ENCODE peak calls at places on chromosomes 6 and 20, in four cellular contexts. P is Peyer's patch, Z is cardiac fibroblast, D is endothelial cell. T is an unnamed sample.
A peak's percentile ranks its signal among the peaks of the same experiment; 100 is the strongest.

GRCh38 chr20:40864470-40864869 is 164.2 kb upstream of the TOP1 start:
- DNase-seq in P (no peak), D (no peak), Z (no peak), T (no peak)

GRCh38 chr6:35088281-35089215 is 52.6 kb downstream of the TCP11 start:
- DNase-seq in D (peak; percentile 2), P (peak; percentile 40), Z (no peak), T (no peak)

GRCh38 chr6:72787521-72788031 is 165.7 kb downstream of the KCNQ5 start:
- DNase-seq in Z (peak; percentile 89), D (no peak), P (no peak), T (no peak)

GRCh38 chr6:27582928-27583725 is 110.2 kb upstream of the ZNF184 start:
- DNase-seq in D (peak; percentile 67), Z (peak; percentile 65), P (no peak), T (peak; percentile 84)

GRCh38 chr20:44485078-44485829 is 9.6 kb downstream of the TTPAL start:
- DNase-seq in P (no peak), Z (no peak), D (no peak), T (no peak)

GRCh38 chr6:31711233-31711632 is 3.9 kb upstream of the LY6G6D start:
- DNase-seq in P (no peak), D (no peak), Z (no peak), T (no peak)

GRCh38 chr6:7846971-7847818 is 63.4 kb downstream of the TXNDC5 start:
- DNase-seq in Z (peak; percentile 78), P (no peak), D (no peak), T (no peak)

GRCh38 chr6:158631678-158632537 is 12.6 kb downstream of the DYNLT1 start:
- DNase-seq in D (no peak), P (peak; percentile 89), Z (peak; percentile 88), T (peak; percentile 87)

GRCh38 chr20:10376271-10377075 is 57.5 kb downstream of the MKKS start:
- DNase-seq in P (no peak), Z (no peak), D (no peak), T (no peak)

GRCh38 chr6:34508425-34508824 is 42.5 kb downstream of the PACSIN1 start:
- DNase-seq in Z (no peak), D (no peak), P (no peak), T (no peak)

GRCh38 chr6:127102299-127102698 is 16.2 kb upstream of the RSPO3 start:
- DNase-seq in Z (peak; percentile 70), D (no peak), P (no peak), T (no peak)

GRCh38 chr20:21102691-21103311 is 3.4 kb downstream of the LINC00237 start:
- DNase-seq in P (peak; percentile 78), Z (peak; percentile 12), D (peak; percentile 44), T (no peak)

GRCh38 chr6:8191629-8192028 is 89.3 kb upstream of the EEF1E1 start:
- DNase-seq in Z (no peak), D (no peak), P (no peak), T (no peak)

GRCh38 chr6:83430606-83431544 is at the start of gene ME1:
- DNase-seq in Z (peak; percentile 84), D (peak; percentile 63), P (peak; percentile 86), T (peak; percentile 78)

GRCh38 chr20:21681219-21681931 is 24.1 kb upstream of the PAX1 start:
- DNase-seq in Z (no peak), D (no peak), P (no peak), T (no peak)

GRCh38 chr20:33725607-33726264 is 5.6 kb upstream of the PXMP4 start:
- DNase-seq in P (no peak), Z (no peak), D (no peak), T (no peak)

GRCh38 chr20:31517373-31517772 is 3.1 kb downstream of the HM13 start:
- DNase-seq in Z (peak; percentile 64), P (peak; percentile 52), D (peak; percentile 55), T (peak; percentile 61)

GRCh38 chr6:159033160-159034049 is 11.4 kb downstream of the TAGAP start:
- DNase-seq in P (no peak), Z (no peak), D (no peak), T (no peak)

GRCh38 chr6:94045473-94045872 is 626.1 kb upstream of the EPHA7 start:
- DNase-seq in Z (no peak), P (no peak), D (no peak), T (no peak)

GRCh38 chr6:116229287-116229913 is 24.5 kb downstream of the TSPYL4 start:
- DNase-seq in D (peak; percentile 82), Z (peak; percentile 93), P (peak; percentile 70), T (no peak)

GRCh38 chr6:21664263-21665081 is 70.9 kb downstream of the SOX4 start:
- DNase-seq in D (peak; percentile 40), Z (no peak), P (no peak), T (peak; percentile 54)

GRCh38 chr6:142851601-142852000 is 93.4 kb downstream of the HIVEP2 start:
- DNase-seq in Z (no peak), P (no peak), D (no peak), T (no peak)

GRCh38 chr20:49694450-49695071 is 19.1 kb downstream of the B4GALT5 start:
- DNase-seq in P (no peak), D (peak; percentile 18), Z (no peak), T (no peak)

GRCh38 chr6:113842165-113842564 is 15.0 kb upstream of the MARCKS start:
- DNase-seq in D (no peak), P (no peak), Z (peak; percentile 14), T (no peak)

GRCh38 chr6:26249959-26250805 is 114.8 kb upstream of the BTN3A2 start:
- DNase-seq in Z (peak; percentile 73), P (peak; percentile 94), D (peak; percentile 47), T (peak; percentile 81)

GRCh38 chr6:42369568-42369967 is 82.2 kb downstream of the TRERF1 start:
- DNase-seq in D (no peak), P (peak; percentile 86), Z (no peak), T (peak; percentile 55)

GRCh38 chr6:111220383-111221031 is 133.2 kb downstream of the SLC16A10 start:
- DNase-seq in Z (no peak), P (no peak), D (no peak), T (no peak)

GRCh38 chr6:106098383-106099234 is 12.5 kb downstream of the PRDM1 start:
- DNase-seq in Z (peak; percentile 72), D (no peak), P (peak; percentile 94), T (peak; percentile 47)

GRCh38 chr6:128672023-128672422 is 151.6 kb upstream of the PTPRK start:
- DNase-seq in D (no peak), Z (no peak), P (no peak), T (no peak)

GRCh38 chr6:215335-216034 is 76.8 kb upstream of the DUSP22 start:
- DNase-seq in P (no peak), D (no peak), Z (no peak), T (peak; percentile 34)

GRCh38 chr6:79711167-79711566 is 80.0 kb downstream of the SH3BGRL2 start:
- DNase-seq in P (no peak), Z (no peak), D (no peak), T (no peak)

DNA sequence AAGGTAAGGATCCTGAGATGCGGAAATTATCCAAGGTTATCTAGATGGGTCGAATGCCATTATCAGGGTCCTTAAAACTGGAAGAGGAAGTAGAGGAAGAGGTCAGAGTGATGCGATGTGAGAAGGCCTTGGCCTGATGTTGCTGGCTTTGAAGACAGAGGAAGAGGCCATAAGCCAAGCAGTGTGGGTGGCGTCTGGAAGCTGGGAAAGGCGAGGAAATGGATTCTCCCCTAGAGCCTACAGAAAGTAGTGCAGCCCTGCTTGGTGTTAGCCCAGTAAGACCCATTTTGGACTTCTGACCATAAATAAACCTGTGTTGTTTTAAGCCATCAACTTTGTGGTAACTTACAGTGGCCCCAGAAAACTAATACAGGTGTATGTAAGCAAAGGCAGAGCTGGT is 2.0 kb downstream of the SRXN1 start:
- DNase-seq in P (no peak), Z (peak; percentile 33), D (no peak), T (no peak)
- TF ChIP-seq CTCF in P (no peak), Z (peak; percentile 21), D (peak; percentile 21), T (no peak)

GRCh38 chr6:36130672-36131516 is 581 bp downstream of the MAPK13 start:
- DNase-seq in P (peak; percentile 87), D (no peak), Z (peak; percentile 36), T (peak; percentile 87)
- TF ChIP-seq CTCF in P (no peak), D (no peak), Z (no peak), T (peak; percentile 45)

DNA sequence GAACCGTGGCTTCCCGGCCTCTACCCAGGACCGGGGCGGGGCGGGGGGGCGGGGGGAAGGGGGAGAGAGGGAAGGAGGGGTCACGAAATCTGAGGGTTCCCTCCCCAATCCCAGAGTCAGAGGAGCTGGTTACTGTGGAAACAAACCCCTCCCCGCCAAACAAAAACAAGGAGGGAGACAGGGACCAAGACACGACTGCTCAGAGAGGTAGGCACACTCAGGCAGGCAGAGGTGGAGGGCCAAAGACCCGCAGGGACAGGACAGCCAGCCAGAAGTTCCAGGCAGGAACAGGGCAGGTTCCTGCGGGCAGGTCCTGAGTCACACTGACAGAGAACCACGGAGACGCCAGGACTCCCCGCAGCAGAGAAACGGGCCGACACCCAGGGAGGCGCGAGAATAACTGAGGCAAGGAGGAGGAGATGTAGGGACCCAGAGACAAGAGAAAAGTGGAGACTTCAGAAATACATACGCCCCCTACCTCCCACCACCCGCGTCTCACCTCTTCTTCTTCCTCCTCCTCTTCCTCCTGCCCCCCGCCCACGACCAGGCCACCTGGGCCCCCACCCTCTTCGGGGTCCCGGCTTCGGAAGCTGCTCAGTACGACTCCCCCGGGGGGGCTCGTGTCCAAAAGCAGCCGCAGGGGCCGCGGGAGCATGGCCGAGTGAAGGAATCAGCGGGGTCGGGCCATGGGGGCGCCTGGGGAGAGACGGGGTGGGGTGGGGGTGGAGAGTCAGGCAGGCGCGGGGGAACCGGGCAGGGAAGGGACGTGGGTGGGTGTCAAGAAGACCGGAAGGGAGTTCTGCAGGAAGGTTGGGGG is 578 bp downstream of the RGL2 start:
- DNase-seq in P (peak; percentile 82), D (peak; percentile 72), Z (peak; percentile 91), T (peak; percentile 87)
- TF ChIP-seq CTCF in P (no peak), D (peak; percentile 16), Z (no peak), T (no peak)

GRCh38 chr20:62142252-62143117 is 709 bp downstream of the PSMA7 start:
- DNase-seq in D (peak; percentile 35), Z (no peak), P (peak; percentile 54), T (peak; percentile 32)

GRCh38 chr20:62141043-62141396 is 2.2 kb downstream of the PSMA7 start:
- DNase-seq in Z (no peak), D (no peak), P (no peak), T (no peak)

GRCh38 chr20:62143118-62143975 is at the start of the genes PSMA7 and SS18L1:
- DNase-seq in Z (peak; percentile 92), D (peak; percentile 86), P (peak; percentile 93), T (peak; percentile 96)

GRCh38 chr20:62139636-62140035 is 3.6 kb downstream of the PSMA7 start:
- DNase-seq in Z (no peak), P (no peak), D (no peak), T (no peak)

DNA sequence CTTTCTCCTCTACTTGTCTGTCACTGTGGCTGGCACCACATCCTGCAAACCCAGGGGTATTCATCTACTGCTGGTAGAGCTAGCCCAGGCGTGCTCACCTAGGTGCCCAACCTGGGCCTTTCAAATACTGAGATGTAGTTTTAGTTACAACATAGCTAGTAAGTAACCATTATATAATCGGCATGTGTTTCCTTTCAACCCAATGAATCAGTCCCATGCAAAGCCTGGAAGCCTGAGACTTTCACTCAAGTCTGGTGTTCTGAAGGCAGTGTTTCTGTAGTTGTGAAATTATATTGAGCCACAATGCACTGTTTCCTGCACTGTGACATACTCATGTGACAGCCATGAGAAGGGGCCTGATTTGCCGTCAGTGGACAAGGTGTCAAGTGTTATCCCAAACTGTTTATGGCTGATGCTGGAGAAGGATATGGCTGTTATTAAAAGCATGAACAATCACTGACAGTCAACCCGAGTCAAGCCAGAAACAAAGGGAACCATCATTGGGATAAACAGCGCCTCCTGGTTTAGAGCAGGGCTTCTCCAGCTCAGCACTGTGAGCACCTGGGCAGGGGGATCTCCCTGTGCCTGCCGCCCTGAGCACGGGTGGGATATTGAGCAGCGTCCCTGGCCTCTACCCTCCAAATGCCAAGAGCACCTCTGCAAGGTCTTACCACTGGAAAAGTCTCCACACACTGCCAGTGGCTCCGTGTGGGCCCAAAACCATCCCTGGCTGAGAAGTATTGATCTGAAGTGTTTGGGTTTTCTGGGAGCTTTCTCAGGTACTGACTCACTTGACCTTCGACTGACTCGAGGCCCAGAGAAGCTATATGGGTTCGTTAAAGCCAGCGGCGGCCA is 1.6 kb downstream of the PSMA7 start:
- DNase-seq in D (no peak), P (peak; percentile 56), Z (peak; percentile 29), T (peak; percentile 46)
- TF ChIP-seq CTCF in D (no peak), P (peak; percentile 29), Z (peak; percentile 39), T (peak; percentile 44)